ENCODE peak calls at places on chromosomes 4 and X, in nine cellular contexts. E is foreskin fibroblast; L is transverse colon; C is coronary artery; W is activated T-helper 9 cell treated with anti-CD3 and anti-CD28 coated beads, Interleukin-2, amount 50 U/mL, for 16 hours; I is psoas muscle; U is head of caudate nucleus; A is thoracic aorta; D is Karpas-422. X is an unnamed sample.

GRCh38 chrX:72498782-72499181 is 73.9 kb downstream of the HDAC8 start:
- DNase-seq in E (peak), L (no peak), C (no peak), W (no peak), I (no peak), U (no peak), A (no peak), D (peak), X (no peak)

GRCh38 chr4:6105311-6105911 is 87.2 kb upstream of the C4orf50 start:
- DNase-seq in E (no peak), L (no peak), C (peak), W (no peak), I (no peak), U (peak), A (no peak), D (no peak), X (no peak)

GRCh38 chr4:89486042-89486441 is 178.4 kb upstream of the GPRIN3 start:
- DNase-seq in E (peak), L (no peak), C (no peak), W (no peak), I (no peak), U (no peak), A (no peak), D (no peak), X (no peak)

GRCh38 chr4:140719022-140719421 is 37.2 kb downstream of the TBC1D9 start:
- DNase-seq in E (peak), L (no peak), C (no peak), W (no peak), I (no peak), U (no peak), A (no peak), D (no peak), X (no peak)

GRCh38 chr4:163191999-163192398 is 25.3 kb upstream of the NAF1 start:
- DNase-seq in E (no peak), L (no peak), C (no peak), W (no peak), I (no peak), U (no peak), A (no peak), D (peak), X (no peak)

GRCh38 chrX:46913710-46914109 is 1.5 kb downstream of the JADE3 start:
- DNase-seq in E (peak), L (peak), C (no peak), W (no peak), I (no peak), U (no peak), A (no peak), D (no peak), X (no peak)

GRCh38 chr4:159422626-159423025 is 319.7 kb downstream of the RAPGEF2 start:
- DNase-seq in E (no peak), L (no peak), C (no peak), W (no peak), I (no peak), U (no peak), A (no peak), D (no peak), X (no peak)

GRCh38 chr4:156945532-156945931 is 26.1 kb downstream of the PDGFC start:
- DNase-seq in E (peak), L (no peak), C (no peak), W (no peak), I (no peak), U (no peak), A (no peak), D (no peak), X (no peak)

GRCh38 chrX:140274761-140275525 is 229.9 kb downstream of the SOX3 start:
- DNase-seq in E (peak), L (no peak), C (no peak), W (no peak), I (no peak), U (no peak), A (no peak), D (no peak), X (peak)

GRCh38 chr4:185040523-185040922 is 22.2 kb downstream of the HELT start:
- DNase-seq in E (no peak), L (no peak), C (no peak), W (no peak), I (no peak), U (no peak), A (no peak), D (no peak), X (no peak)

GRCh38 chrX:103066606-103067005 is 2.6 kb upstream of the BEX1 start:
- DNase-seq in E (peak), L (no peak), C (no peak), W (no peak), I (no peak), U (no peak), A (no peak), D (no peak), X (no peak)

GRCh38 chr4:108492816-108493595 is 127.4 kb upstream of the RPL34 start:
- DNase-seq in E (peak), L (peak), C (no peak), W (no peak), I (no peak), U (no peak), A (no peak), D (peak), X (no peak)

GRCh38 chr4:83316459-83317170 is 18.0 kb downstream of the HPSE start:
- DNase-seq in E (peak), L (no peak), C (no peak), W (no peak), I (no peak), U (no peak), A (no peak), D (no peak), X (no peak)

GRCh38 chrX:129606918-129607317 is 47.8 kb downstream of the APLN start:
- DNase-seq in E (peak), L (peak), C (no peak), W (peak), I (no peak), U (peak), A (no peak), D (peak), X (no peak)